ENCODE peak calls at places on chromosomes 2 and 18, in five cellular contexts. E, M, D, C and S are unnamed samples. For H3K4me1, the result is how much of the 10 kb centered on the place peaks cover.

GRCh38 chr2:48600204-48600813 is 17.3 kb upstream of the GTF2A1L start:
- DNase-seq in M (no peak), E (no peak), C (no peak), D (no peak), S (no peak)

GRCh38 chr2:25817630-25818029 is 60.7 kb downstream of the ASXL2 start:
- DNase-seq in E (no peak), D (no peak), M (no peak), C (no peak), S (no peak)

GRCh38 chr2:169476459-169476858 is 2.8 kb upstream of the BBS5 start:
- DNase-seq in M (no peak), E (no peak), C (no peak), D (no peak), S (no peak)

GRCh38 chr2:41782306-41783158 is 265.3 kb upstream of the PKDCC start:
- DNase-seq in C (no peak), E (no peak), D (no peak), M (no peak), S (peak)

GRCh38 chr2:143819190-143819735 is 690.0 kb downstream of the ARHGAP15 start:
- DNase-seq in M (no peak), E (no peak), C (no peak), D (no peak), S (no peak)

GRCh38 chr2:56230171-56230570 is 46.4 kb downstream of the CCDC85A start:
- DNase-seq in E (no peak), M (no peak), C (no peak), D (no peak), S (no peak)

GRCh38 chr18:62637807-62638687 is 77.3 kb upstream of the PHLPP1 start:
- DNase-seq in C (no peak), D (no peak), E (peak), M (no peak), S (peak)

GRCh38 chr2:26162963-26163362 is 9.9 kb upstream of the GAREM2 start:
- DNase-seq in M (no peak), D (peak), C (no peak), E (no peak), S (no peak)

GRCh38 chr2:38907743-38908562 is 18.3 kb downstream of the ARHGEF33 start:
- DNase-seq in C (no peak), M (no peak), D (no peak), E (no peak), S (peak)

GRCh38 chr2:22355816-22356433 is 1029.1 kb upstream of the KLHL29 start:
- DNase-seq in C (no peak), E (peak), M (peak), D (no peak), S (peak)

GRCh38 chr18:4412286-4412685 is 42.8 kb downstream of the DLGAP1 start:
- DNase-seq in C (no peak), E (no peak), D (no peak), M (no peak), S (no peak)

GRCh38 chr2:233404227-233404626 is 49.9 kb downstream of the DGKD start:
- DNase-seq in D (no peak), M (no peak), C (peak), E (peak), S (no peak)

GRCh38 chr2:216001201-216001600 is 12.2 kb downstream of the MREG start:
- DNase-seq in C (no peak), E (no peak), M (no peak), D (no peak), S (no peak)

GRCh38 chr2:74264281-74264680 is 65.9 kb downstream of the MTHFD2 start:
- DNase-seq in C (no peak), M (no peak), D (no peak), E (no peak), S (peak)

GRCh38 chr18:78789850-78790249 is 189.8 kb upstream of the SALL3 start:
- DNase-seq in E (no peak), D (peak), C (peak), M (no peak), S (no peak)

GRCh38 chr2:25342372-25343186 is 854 bp upstream of the DNMT3A start:
- DNase-seq in M (peak), C (peak), E (peak), D (peak), S (peak)

GRCh38 chr2:73740767-73741166 is 3.6 kb upstream of the TPRKB start:
- DNase-seq in E (no peak), D (no peak), C (peak), M (no peak), S (no peak)

GRCh38 chr2:60507211-60507810 is 46.1 kb downstream of the BCL11A start:
- DNase-seq in M (no peak), E (no peak), C (no peak), D (no peak), S (no peak)

GRCh38 chr2:24508878-24509277 is 17.8 kb downstream of the NCOA1 start:
- DNase-seq in D (no peak), M (no peak), C (no peak), E (no peak), S (no peak)

GRCh38 chr2:198706683-198707082 is 751.1 kb downstream of the SATB2 start:
- DNase-seq in E (no peak), C (no peak), M (no peak), D (no peak), S (no peak)

GRCh38 chr2:236646441-236646840 is 76.8 kb downstream of the ACKR3 start:
- DNase-seq in D (no peak), E (no peak), C (no peak), M (no peak), S (no peak)

GRCh38 chr18:48945953-48946217 is 4.9 kb downstream of the SMAD7 start:
- DNase-seq in M (no peak), C (no peak), D (no peak), E (no peak), S (no peak)
- H3K4me1 ChIP-seq in M (half or more), C (half or more), D (half or more), E (half or more), S (half or more)

DNA sequence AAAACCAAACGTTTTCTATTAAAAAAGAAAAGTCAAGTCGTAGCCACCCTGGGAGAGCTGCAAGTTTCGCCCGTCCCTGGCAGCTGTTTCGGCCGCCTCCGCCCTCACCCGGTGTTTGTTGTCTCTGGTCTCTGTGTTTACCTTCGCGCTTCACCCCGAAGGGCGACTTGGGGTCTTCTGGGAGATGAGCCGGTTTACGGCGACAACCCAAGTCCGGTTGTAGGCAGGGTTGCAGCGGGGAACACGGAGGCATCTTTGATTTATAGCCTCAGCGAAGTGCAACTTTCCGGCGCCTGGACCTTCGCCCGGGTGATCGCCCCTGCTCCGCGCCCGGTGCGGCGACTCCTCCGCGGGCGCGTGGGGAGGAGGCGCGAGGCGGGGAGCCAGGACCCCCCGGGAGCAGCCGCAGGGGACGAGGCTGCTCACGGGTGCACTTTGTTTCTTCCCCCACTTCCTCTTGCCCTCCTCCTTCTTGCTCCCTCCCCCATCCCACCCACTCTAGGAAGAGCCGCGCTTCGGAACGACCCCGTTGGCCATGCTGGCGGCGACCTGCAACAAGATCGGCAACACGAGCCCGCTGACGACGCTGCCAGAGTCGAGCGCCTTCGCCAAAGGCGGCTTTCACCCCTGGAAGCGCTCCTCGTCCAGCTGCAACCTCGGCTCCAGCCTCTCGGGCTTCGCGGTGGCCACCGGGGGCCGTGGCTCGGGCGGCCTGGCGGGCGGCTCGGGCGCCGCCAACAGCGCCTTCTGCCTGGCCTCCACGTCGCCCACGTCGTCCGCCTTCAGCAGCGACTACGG is 1.1 kb downstream of the SP9 start:
- DNase-seq in C (no peak), D (no peak), M (no peak), E (peak), S (no peak)
- H3K4me3 ChIP-seq in C (peak), D (no peak), M (peak), E (no peak), S (no peak)

GRCh38 chr2:43203373-43203772 is 23.0 kb downstream of the ZFP36L2 start:
- DNase-seq in E (no peak), M (no peak), C (no peak), D (no peak), S (no peak)
- H3K4me1 ChIP-seq in E (under half), M (under half), C (under half), D (under half), S (under half)

GRCh38 chr2:231946241-231946814 is 15.2 kb upstream of the DIS3L2 start:
- DNase-seq in D (no peak), E (no peak), C (no peak), M (no peak), S (no peak)
- H3K4me3 ChIP-seq in D (no peak), E (no peak), C (no peak), M (no peak), S (no peak)

GRCh38 chr2:100560431-100560830 is 2.4 kb upstream of the PDCL3 start:
- DNase-seq in M (no peak), E (no peak), C (no peak), D (no peak), S (no peak)
- H3K4me1 ChIP-seq in M (under half), E (under half), C (under half), D (under half), S (under half)